ENCODE peak calls at places on chromosomes 16 and 17, in eight cellular contexts. G, L, J, E, T, M, X and Z are unnamed samples.

GRCh38 chr17:81322271-81323082 is 27.4 kb upstream of the SLC38A10 start:
- DNase-seq in G (peak; percentile 17), L (peak; percentile 33), J (peak; percentile 49), E (no peak), T (no peak), M (no peak), X (no peak), Z (no peak)

GRCh38 chr16:52191533-52192134 is 355.3 kb downstream of the TOX3 start:
- DNase-seq in G (peak; percentile 69), L (peak; percentile 65), J (peak; percentile 81), E (peak; percentile 3), T (peak; percentile 79), M (peak; percentile 74), X (peak; percentile 68), Z (peak; percentile 15)

GRCh38 chr16:65500919-65501318 is 379.1 kb upstream of the CDH11 start:
- DNase-seq in G (no peak), L (no peak), J (no peak), E (no peak), T (no peak), M (no peak), X (no peak), Z (no peak)

GRCh38 chr17:75602644-75603043 is 15.0 kb downstream of the MYO15B start:
- DNase-seq in G (no peak), L (no peak), J (no peak), E (no peak), T (no peak), M (no peak), X (peak; percentile 21), Z (no peak)

GRCh38 chr17:39194089-39194984 is 3.1 kb downstream of the CACNB1 start:
- DNase-seq in G (no peak), L (no peak), J (peak; percentile 89), E (peak; percentile 50), T (no peak), M (no peak), X (no peak), Z (no peak)

GRCh38 chr17:41697122-41697962 is 8.7 kb downstream of the EIF1 start:
- DNase-seq in G (no peak), L (no peak), J (peak; percentile 36), E (no peak), T (no peak), M (peak; percentile 72), X (no peak), Z (no peak)

GRCh38 chr17:3533752-3534151 is 23.9 kb downstream of the TRPV3 start:
- DNase-seq in G (no peak), L (no peak), J (no peak), E (no peak), T (no peak), M (no peak), X (no peak), Z (no peak)

GRCh38 chr17:45782889-45783592 is 1.1 kb upstream of the CRHR1 start:
- DNase-seq in G (peak; percentile 28), L (no peak), J (peak; percentile 86), E (no peak), T (peak; percentile 60), M (no peak), X (peak; percentile 5), Z (no peak)

GRCh38 chr17:29575511-29576213 is 7.2 kb downstream of the TP53I13 start:
- DNase-seq in G (no peak), L (no peak), J (no peak), E (no peak), T (no peak), M (no peak), X (no peak), Z (no peak)

GRCh38 chr16:1081734-1082265 is 9.3 kb downstream of the SSTR5 start:
- DNase-seq in G (no peak), L (no peak), J (peak; percentile 50), E (no peak), T (no peak), M (no peak), X (no peak), Z (no peak)

GRCh38 chr16:75494696-75495601 is at the start of gene CHST6:
- DNase-seq in G (peak; percentile 33), L (no peak), J (peak; percentile 70), E (peak; percentile 55), T (no peak), M (no peak), X (no peak), Z (no peak)

GRCh38 chr17:47276868-47277267 is 23.2 kb downstream of the ITGB3 start:
- DNase-seq in G (peak; percentile 82), L (no peak), J (peak; percentile 37), E (no peak), T (no peak), M (peak; percentile 71), X (peak; percentile 69), Z (no peak)

GRCh38 chr16:27745348-27745747 is 195.4 kb downstream of the KATNIP start:
- DNase-seq in G (no peak), L (peak; percentile 72), J (no peak), E (no peak), T (no peak), M (no peak), X (peak; percentile 5), Z (no peak)

GRCh38 chr16:88383401-88384221 is 852 bp downstream of the ZNF469 start:
- DNase-seq in G (no peak), L (peak; percentile 17), J (no peak), E (no peak), T (no peak), M (no peak), X (peak; percentile 17), Z (no peak)

GRCh38 chr17:48054238-48055185 is 6.4 kb downstream of the NFE2L1 start:
- DNase-seq in G (no peak), L (peak; percentile 87), J (peak; percentile 99), E (peak; percentile 54), T (peak; percentile 60), M (peak; percentile 75), X (peak; percentile 90), Z (no peak)

GRCh38 chr17:57772774-57773173 is 27.7 kb upstream of the CCDC182 start:
- DNase-seq in G (no peak), L (no peak), J (no peak), E (no peak), T (no peak), M (no peak), X (no peak), Z (no peak)

GRCh38 chr17:30905742-30906100 is 317 bp downstream of the TEFM start:
- DNase-seq in G (no peak), L (peak; percentile 15), J (no peak), E (no peak), T (no peak), M (no peak), X (no peak), Z (no peak)

GRCh38 chr16:11224096-11224893 is 31.7 kb downstream of the SOCS1 start:
- DNase-seq in G (peak; percentile 53), L (no peak), J (no peak), E (no peak), T (no peak), M (peak; percentile 76), X (no peak), Z (peak; percentile 57)

GRCh38 chr17:40443988-40444899 is 994 bp downstream of the IGFBP4 start:
- DNase-seq in G (no peak), L (no peak), J (no peak), E (no peak), T (no peak), M (no peak), X (peak; percentile 16), Z (no peak)

GRCh38 chr16:57045694-57046381 is 46.5 kb upstream of the CPNE2 start:
- DNase-seq in G (peak; percentile 24), L (no peak), J (peak; percentile 73), E (peak; percentile 33), T (no peak), M (peak; percentile 71), X (peak; percentile 41), Z (peak; percentile 55)

GRCh38 chr17:35155246-35155645 is 7.6 kb downstream of the UNC45B start:
- DNase-seq in G (no peak), L (no peak), J (no peak), E (no peak), T (no peak), M (no peak), X (no peak), Z (no peak)

GRCh38 chr16:87338155-87338765 is 21.1 kb upstream of the C16orf95 start:
- DNase-seq in G (no peak), L (no peak), J (no peak), E (no peak), T (no peak), M (no peak), X (no peak), Z (no peak)

GRCh38 chr16:50326835-50327465 is 41.8 kb downstream of the BRD7 start:
- DNase-seq in G (no peak), L (peak; percentile 29), J (peak; percentile 56), E (no peak), T (no peak), M (no peak), X (no peak), Z (peak; percentile 25)

GRCh38 chr17:80762076-80762475 is 217.4 kb downstream of the RPTOR start:
- DNase-seq in G (no peak), L (peak; percentile 42), J (no peak), E (no peak), T (no peak), M (peak; percentile 41), X (no peak), Z (no peak)

GRCh38 chr16:57613514-57613913 is 14.9 kb upstream of the ADGRG1 start:
- DNase-seq in G (no peak), L (no peak), J (no peak), E (no peak), T (no peak), M (no peak), X (no peak), Z (no peak)

GRCh38 chr17:1076982-1077302 is 80.0 kb downstream of the TIMM22 start:
- DNase-seq in G (no peak), L (no peak), J (no peak), E (no peak), T (no peak), M (no peak), X (no peak), Z (no peak)

GRCh38 chr17:57811633-57812280 is 38.1 kb downstream of the MRPS23 start:
- DNase-seq in G (peak; percentile 77), L (no peak), J (peak; percentile 52), E (no peak), T (peak; percentile 35), M (no peak), X (peak; percentile 17), Z (no peak)

GRCh38 chr16:636206-637080 is at the start of gene METTL26:
- DNase-seq in G (peak; percentile 99), L (peak; percentile 92), J (peak; percentile 98), E (peak; percentile 94), T (peak; percentile 74), M (peak; percentile 94), X (peak; percentile 95), Z (peak; percentile 68)

GRCh38 chr16:85659805-85660511 is 28.8 kb downstream of the GINS2 start:
- DNase-seq in G (peak; percentile 32), L (peak; percentile 66), J (peak; percentile 80), E (peak; percentile 37), T (no peak), M (peak; percentile 73), X (peak; percentile 53), Z (no peak)

GRCh38 chr16:84832488-84833141 is 12.8 kb downstream of the CRISPLD2 start:
- DNase-seq in G (no peak), L (no peak), J (no peak), E (no peak), T (no peak), M (peak; percentile 91), X (peak; percentile 93), Z (no peak)

GRCh38 chr17:46739982-46740381 is 78.5 kb downstream of the WNT3 start:
- DNase-seq in G (no peak), L (no peak), J (no peak), E (no peak), T (no peak), M (no peak), X (no peak), Z (no peak)